ENCODE peak calls at places on chromosomes 5 and 9, in five cellular contexts. One of them, this sample, is unnamed.

GRCh38 chr5:115551415-115551814 is 6.8 kb upstream of the FEM1C start:
- DNase-seq in uterus: no peak
- DNase-seq in sigmoid colon: no peak
- DNase-seq in psoas muscle: no peak
- DNase-seq in IMR-90: no peak
- DNase-seq in this sample: no peak

GRCh38 chr5:103624748-103625147 is 62.2 kb upstream of the NUDT12 start:
- DNase-seq in uterus: no peak
- DNase-seq in sigmoid colon: no peak
- DNase-seq in psoas muscle: no peak
- DNase-seq in IMR-90: peak; percentile 8
- DNase-seq in this sample: no peak

GRCh38 chr5:116409591-116410296 is 164.9 kb downstream of the SEMA6A start:
- DNase-seq in uterus: no peak
- DNase-seq in sigmoid colon: no peak
- DNase-seq in psoas muscle: no peak
- DNase-seq in IMR-90: no peak
- DNase-seq in this sample: no peak

GRCh38 chr5:36052542-36052941 is 14.1 kb downstream of the UGT3A2 start:
- DNase-seq in uterus: no peak
- DNase-seq in sigmoid colon: no peak
- DNase-seq in psoas muscle: no peak
- DNase-seq in IMR-90: no peak
- DNase-seq in this sample: no peak

GRCh38 chr5:92599217-92599810 is 981.7 kb downstream of the NR2F1-AS1 start:
- DNase-seq in uterus: no peak
- DNase-seq in sigmoid colon: no peak
- DNase-seq in psoas muscle: no peak
- DNase-seq in IMR-90: no peak
- DNase-seq in this sample: no peak

GRCh38 chr5:71576241-71576640 is 10.9 kb upstream of the MCCC2 start:
- DNase-seq in uterus: no peak
- DNase-seq in sigmoid colon: no peak
- DNase-seq in psoas muscle: no peak
- DNase-seq in IMR-90: peak; percentile 31
- DNase-seq in this sample: no peak

GRCh38 chr9:34986541-34987047 is 3.0 kb upstream of the DNAJB5 start:
- DNase-seq in uterus: no peak
- DNase-seq in sigmoid colon: no peak
- DNase-seq in psoas muscle: peak; percentile 30
- DNase-seq in IMR-90: no peak
- DNase-seq in this sample: peak; percentile 48

GRCh38 chr9:23766613-23767012 is 59.4 kb downstream of the ELAVL2 start:
- DNase-seq in uterus: no peak
- DNase-seq in sigmoid colon: no peak
- DNase-seq in psoas muscle: no peak
- DNase-seq in IMR-90: no peak
- DNase-seq in this sample: no peak

GRCh38 chr5:20601678-20602100 is 613.7 kb upstream of the CDH18 start:
- DNase-seq in uterus: no peak
- DNase-seq in sigmoid colon: no peak
- DNase-seq in psoas muscle: no peak
- DNase-seq in IMR-90: no peak
- DNase-seq in this sample: no peak

GRCh38 chr5:112923988-112924387 is 2.0 kb upstream of the REEP5 start:
- DNase-seq in uterus: no peak
- DNase-seq in sigmoid colon: no peak
- DNase-seq in psoas muscle: no peak
- DNase-seq in IMR-90: no peak
- DNase-seq in this sample: no peak

GRCh38 chr9:132216861-132217655 is 55.2 kb downstream of the NTNG2 start:
- DNase-seq in uterus: no peak
- DNase-seq in sigmoid colon: no peak
- DNase-seq in psoas muscle: no peak
- DNase-seq in IMR-90: no peak
- DNase-seq in this sample: no peak

GRCh38 chr9:128043467-128043868 is 23.7 kb downstream of the NAIF1 start:
- DNase-seq in uterus: no peak
- DNase-seq in sigmoid colon: no peak
- DNase-seq in psoas muscle: no peak
- DNase-seq in IMR-90: no peak
- DNase-seq in this sample: no peak

GRCh38 chr5:18394154-18394804 is 760.0 kb downstream of the TAF11L14 start:
- DNase-seq in uterus: no peak
- DNase-seq in sigmoid colon: no peak
- DNase-seq in psoas muscle: peak; percentile 27
- DNase-seq in IMR-90: peak; percentile 18
- DNase-seq in this sample: peak; percentile 7

GRCh38 chr5:35461530-35461929 is 156.1 kb upstream of the SPEF2 start:
- DNase-seq in uterus: no peak
- DNase-seq in sigmoid colon: no peak
- DNase-seq in psoas muscle: no peak
- DNase-seq in IMR-90: peak; percentile 0
- DNase-seq in this sample: no peak

GRCh38 chr5:115579747-115580173 is 22.5 kb downstream of the TICAM2 start:
- DNase-seq in uterus: no peak
- DNase-seq in sigmoid colon: no peak
- DNase-seq in psoas muscle: no peak
- DNase-seq in IMR-90: no peak
- DNase-seq in this sample: no peak

GRCh38 chr9:79116064-79116463 is 455.7 kb upstream of the TLE4 start:
- DNase-seq in uterus: no peak
- DNase-seq in sigmoid colon: no peak
- DNase-seq in psoas muscle: no peak
- DNase-seq in IMR-90: no peak
- DNase-seq in this sample: no peak

GRCh38 chr5:95631991-95632675 is 12.2 kb downstream of the GPR150 start:
- DNase-seq in uterus: no peak
- DNase-seq in sigmoid colon: no peak
- DNase-seq in psoas muscle: no peak
- DNase-seq in IMR-90: peak; percentile 70
- DNase-seq in this sample: peak; percentile 49

GRCh38 chr9:126591083-126591482 is 22.6 kb upstream of the LMX1B start:
- DNase-seq in uterus: no peak
- DNase-seq in sigmoid colon: no peak
- DNase-seq in psoas muscle: no peak
- DNase-seq in IMR-90: peak; percentile 4
- DNase-seq in this sample: no peak

GRCh38 chr9:2066312-2067273 is 51.4 kb downstream of the SMARCA2 start:
- DNase-seq in uterus: no peak
- DNase-seq in sigmoid colon: no peak
- DNase-seq in psoas muscle: no peak
- DNase-seq in IMR-90: peak; percentile 26
- DNase-seq in this sample: no peak

GRCh38 chr9:114166606-114167572 is 11.6 kb downstream of the COL27A1 start:
- DNase-seq in uterus: no peak
- DNase-seq in sigmoid colon: no peak
- DNase-seq in psoas muscle: no peak
- DNase-seq in IMR-90: no peak
- DNase-seq in this sample: no peak

GRCh38 chr5:74865799-74866652 is at the start of gene FAM169A:
- DNase-seq in uterus: no peak
- DNase-seq in sigmoid colon: no peak
- DNase-seq in psoas muscle: peak; percentile 23
- DNase-seq in IMR-90: peak; percentile 4
- DNase-seq in this sample: peak; percentile 51

GRCh38 chr9:80874276-80874675 is 815.1 kb downstream of the TLE1 start:
- DNase-seq in uterus: no peak
- DNase-seq in sigmoid colon: no peak
- DNase-seq in psoas muscle: no peak
- DNase-seq in IMR-90: peak; percentile 89
- DNase-seq in this sample: no peak

GRCh38 chr9:103203172-103203571 is 208.0 kb downstream of the CYLC2 start:
- DNase-seq in uterus: no peak
- DNase-seq in sigmoid colon: no peak
- DNase-seq in psoas muscle: no peak
- DNase-seq in IMR-90: no peak
- DNase-seq in this sample: no peak
- H3K9me3 ChIP-seq in uterus: no peaks in the 10 kb centered on the region
- H3K9me3 ChIP-seq in sigmoid colon: no peaks in the 10 kb centered on the region
- H3K9me3 ChIP-seq in psoas muscle: no peaks in the 10 kb centered on the region
- H3K9me3 ChIP-seq in IMR-90: no peaks in the 10 kb centered on the region
- H3K9me3 ChIP-seq in this sample: no peaks in the 10 kb centered on the region

GRCh38 chr5:2142456-2142954 is 259.8 kb upstream of the IRX4 start:
- DNase-seq in uterus: no peak
- DNase-seq in sigmoid colon: no peak
- DNase-seq in psoas muscle: no peak
- DNase-seq in IMR-90: no peak
- DNase-seq in this sample: no peak
- H3K9me3 ChIP-seq in uterus: no peaks in the 10 kb centered on the region
- H3K9me3 ChIP-seq in sigmoid colon: no peaks in the 10 kb centered on the region
- H3K9me3 ChIP-seq in psoas muscle: no peaks in the 10 kb centered on the region
- H3K9me3 ChIP-seq in IMR-90: peaks cover 30% of the 10 kb centered on the region
- H3K9me3 ChIP-seq in this sample: no peaks in the 10 kb centered on the region

GRCh38 chr5:150945501-150945900 is 40.7 kb upstream of the ZNF300 start:
- DNase-seq in uterus: no peak
- DNase-seq in sigmoid colon: no peak
- DNase-seq in psoas muscle: no peak
- DNase-seq in IMR-90: peak; percentile 5
- DNase-seq in this sample: no peak
- H3K9me3 ChIP-seq in uterus: peaks cover 29% of the 10 kb centered on the region
- H3K9me3 ChIP-seq in sigmoid colon: peaks cover 54% of the 10 kb centered on the region
- H3K9me3 ChIP-seq in psoas muscle: peaks cover 82% of the 10 kb centered on the region
- H3K9me3 ChIP-seq in IMR-90: peaks cover 32% of the 10 kb centered on the region
- H3K9me3 ChIP-seq in this sample: peaks cover 14% of the 10 kb centered on the region

GRCh38 chr9:89647366-89648128 is 42.7 kb downstream of the GADD45G start:
- DNase-seq in uterus: no peak
- DNase-seq in sigmoid colon: peak; percentile 40
- DNase-seq in psoas muscle: no peak
- DNase-seq in IMR-90: no peak
- DNase-seq in this sample: no peak
- H3K9me3 ChIP-seq in uterus: no peaks in the 10 kb centered on the region
- H3K9me3 ChIP-seq in sigmoid colon: no peaks in the 10 kb centered on the region
- H3K9me3 ChIP-seq in psoas muscle: no peaks in the 10 kb centered on the region
- H3K9me3 ChIP-seq in IMR-90: no peaks in the 10 kb centered on the region
- H3K9me3 ChIP-seq in this sample: no peaks in the 10 kb centered on the region

DNA sequence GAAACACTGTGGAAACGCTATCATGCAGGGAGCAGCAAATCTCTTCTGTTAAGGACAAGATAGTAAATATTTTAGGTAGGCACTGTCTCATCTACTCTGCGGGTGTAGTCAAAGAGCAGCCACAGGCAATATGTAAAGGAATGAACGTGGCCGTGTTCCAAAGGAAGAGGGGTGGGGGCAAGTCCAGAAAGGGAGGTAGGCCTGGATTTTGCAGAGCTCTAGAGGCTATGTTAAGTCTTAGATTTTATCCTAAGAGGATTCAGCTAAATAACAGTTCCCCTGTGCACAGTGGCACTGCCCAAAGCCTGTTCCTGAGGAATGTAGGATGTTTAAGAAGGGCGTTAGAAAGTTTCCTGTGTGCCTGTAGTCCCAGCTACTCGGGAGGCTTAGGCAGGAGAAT is 161.6 kb downstream of the ACTL7B start:
- DNase-seq in uterus: no peak
- DNase-seq in sigmoid colon: no peak
- DNase-seq in psoas muscle: no peak
- DNase-seq in IMR-90: no peak
- DNase-seq in this sample: no peak
- H3K9me3 ChIP-seq in uterus: no peaks in the 10 kb centered on the region
- H3K9me3 ChIP-seq in sigmoid colon: no peaks in the 10 kb centered on the region
- H3K9me3 ChIP-seq in psoas muscle: peaks cover 5% of the 10 kb centered on the region
- H3K9me3 ChIP-seq in IMR-90: peaks cover 2% of the 10 kb centered on the region
- H3K9me3 ChIP-seq in this sample: no peaks in the 10 kb centered on the region

DNA sequence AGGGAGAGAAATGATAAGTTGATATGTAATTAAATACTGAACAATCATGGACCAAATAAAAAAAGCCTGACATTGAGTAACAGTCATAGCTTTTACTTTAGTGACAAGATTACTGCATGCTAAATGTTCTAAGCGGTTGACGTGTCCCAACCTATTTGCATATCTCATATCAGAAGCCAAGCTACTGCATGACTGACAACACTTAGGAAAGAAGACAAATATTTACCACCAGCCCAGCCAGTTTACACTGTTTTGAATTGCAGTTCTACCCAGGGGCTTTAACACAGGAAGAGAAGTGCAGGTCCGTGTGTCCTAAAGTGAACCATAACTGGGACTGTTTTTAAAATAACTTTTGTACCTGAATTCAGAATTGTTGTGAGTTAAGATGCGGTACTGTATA is 219.9 kb downstream of the PRDM9 start:
- DNase-seq in uterus: no peak
- DNase-seq in sigmoid colon: no peak
- DNase-seq in psoas muscle: no peak
- DNase-seq in IMR-90: no peak
- DNase-seq in this sample: no peak
- H3K9me3 ChIP-seq in uterus: no peaks in the 10 kb centered on the region
- H3K9me3 ChIP-seq in sigmoid colon: no peaks in the 10 kb centered on the region
- H3K9me3 ChIP-seq in psoas muscle: no peaks in the 10 kb centered on the region
- H3K9me3 ChIP-seq in IMR-90: peaks cover 2% of the 10 kb centered on the region
- H3K9me3 ChIP-seq in this sample: no peaks in the 10 kb centered on the region

DNA sequence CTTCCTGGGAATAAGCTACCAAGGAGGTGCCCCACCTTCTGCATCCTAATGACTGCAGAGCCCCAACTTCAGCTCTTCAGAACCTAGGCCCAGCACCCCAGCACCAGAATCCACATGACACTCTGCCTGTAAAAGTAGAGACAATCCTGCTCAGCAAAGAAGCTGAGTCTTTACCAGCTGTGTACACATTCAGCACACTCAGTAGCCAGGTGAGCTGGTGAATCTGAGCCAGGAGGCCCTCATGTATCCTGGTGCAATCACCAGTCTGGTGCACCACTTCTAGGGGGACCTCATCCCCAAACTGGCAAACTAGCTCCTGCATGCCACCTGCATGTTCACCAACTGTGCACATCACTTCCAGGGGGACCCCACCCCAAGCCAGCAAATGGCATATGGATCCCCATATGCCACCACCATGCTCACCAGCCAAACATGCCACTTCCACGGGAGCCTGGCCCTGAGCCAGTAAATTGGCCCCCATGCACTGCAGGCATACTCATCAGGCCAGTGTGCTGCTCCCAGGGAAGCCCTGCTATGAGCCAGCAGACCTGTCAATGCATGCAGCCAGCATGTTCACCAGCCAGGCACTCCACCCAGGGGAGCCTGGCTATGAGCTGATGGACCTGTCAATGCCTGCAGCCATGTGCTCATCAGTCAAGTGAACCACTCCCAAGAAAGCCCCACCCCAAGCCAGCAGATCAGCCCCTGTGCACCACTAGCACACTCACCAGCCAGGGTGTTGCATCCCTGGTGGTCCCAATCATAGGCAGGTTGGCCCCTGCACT is 15.6 kb upstream of the BTNL9 start:
- DNase-seq in uterus: no peak
- DNase-seq in sigmoid colon: no peak
- DNase-seq in psoas muscle: no peak
- DNase-seq in IMR-90: no peak
- DNase-seq in this sample: no peak
- H3K9me3 ChIP-seq in uterus: no peaks in the 10 kb centered on the region
- H3K9me3 ChIP-seq in sigmoid colon: peaks cover 12% of the 10 kb centered on the region
- H3K9me3 ChIP-seq in psoas muscle: peaks cover 15% of the 10 kb centered on the region
- H3K9me3 ChIP-seq in IMR-90: peaks cover 20% of the 10 kb centered on the region
- H3K9me3 ChIP-seq in this sample: no peaks in the 10 kb centered on the region

GRCh38 chr5:8813180-8813579 is 732.7 kb downstream of the SEMA5A start:
- DNase-seq in uterus: no peak
- DNase-seq in sigmoid colon: no peak
- DNase-seq in psoas muscle: no peak
- DNase-seq in IMR-90: no peak
- DNase-seq in this sample: no peak

GRCh38 chr5:8814081-8814480 is 731.8 kb downstream of the SEMA5A start:
- DNase-seq in uterus: no peak
- DNase-seq in sigmoid colon: no peak
- DNase-seq in psoas muscle: no peak
- DNase-seq in IMR-90: no peak
- DNase-seq in this sample: no peak
- H3K9me3 ChIP-seq in uterus: no peaks in the 10 kb centered on the region
- H3K9me3 ChIP-seq in sigmoid colon: no peaks in the 10 kb centered on the region
- H3K9me3 ChIP-seq in psoas muscle: no peaks in the 10 kb centered on the region
- H3K9me3 ChIP-seq in IMR-90: peaks cover 4% of the 10 kb centered on the region
- H3K9me3 ChIP-seq in this sample: no peaks in the 10 kb centered on the region

GRCh38 chr5:141320225-141321169 is at the start of gene TAF7:
- DNase-seq in uterus: peak; percentile 86
- DNase-seq in sigmoid colon: peak; percentile 93
- DNase-seq in psoas muscle: peak; percentile 91
- DNase-seq in IMR-90: peak; percentile 92
- DNase-seq in this sample: peak; percentile 83
- H3K9me3 ChIP-seq in uterus: peaks cover 54% of the 10 kb centered on the region
- H3K9me3 ChIP-seq in sigmoid colon: peaks cover 47% of the 10 kb centered on the region
- H3K9me3 ChIP-seq in psoas muscle: peaks cover 48% of the 10 kb centered on the region
- H3K9me3 ChIP-seq in IMR-90: peaks cover 41% of the 10 kb centered on the region
- H3K9me3 ChIP-seq in this sample: peaks cover 30% of the 10 kb centered on the region